ENCODE peak calls at places on chromosomes 2 and 18, in four cellular contexts. M is sigmoid colon, R is K562, Y is HCT116. I is an unnamed sample. For H3K4me1, the result is how much of the 10 kb centered on the place peaks cover.

GRCh38 chr2:200021449-200022114 is 66.2 kb downstream of the MAIP1 start:
- DNase-seq in M (no peak), R (no peak), Y (no peak), I (no peak)

GRCh38 chr2:222739939-222740338 is 68.5 kb downstream of the MOGAT1 start:
- DNase-seq in M (no peak), R (peak), Y (no peak), I (no peak)

GRCh38 chr18:59085797-59086196 is 53.9 kb upstream of the SEC11C start:
- DNase-seq in M (no peak), R (no peak), Y (no peak), I (no peak)

GRCh38 chr2:14255135-14255820 is 377.2 kb upstream of the LRATD1 start:
- DNase-seq in M (no peak), R (no peak), Y (no peak), I (no peak)

GRCh38 chr18:48921305-48922202 is 29.2 kb downstream of the SMAD7 start:
- DNase-seq in M (peak), R (no peak), Y (no peak), I (no peak)

GRCh38 chr2:9336209-9336533 is 87.2 kb downstream of the ITGB1BP1 start:
- DNase-seq in M (no peak), R (peak), Y (no peak), I (no peak)

GRCh38 chr18:9419956-9420631 is 55.2 kb upstream of the RALBP1 start:
- DNase-seq in M (peak), R (peak), Y (no peak), I (no peak)

GRCh38 chr2:98212291-98212690 is 125.3 kb downstream of the VWA3B start:
- DNase-seq in M (no peak), R (no peak), Y (no peak), I (no peak)

GRCh38 chr2:113762377-113763118 is 6.1 kb upstream of the SLC35F5 start:
- DNase-seq in M (no peak), R (no peak), Y (no peak), I (no peak)

GRCh38 chr2:24816884-24817283 is 23.7 kb downstream of the CENPO start:
- DNase-seq in M (no peak), R (peak), Y (no peak), I (no peak)

GRCh38 chr2:46848446-46848845 is 67.2 kb downstream of the MCFD2 start:
- DNase-seq in M (peak), R (no peak), Y (no peak), I (no peak)

GRCh38 chr18:79356435-79356834 is 39.3 kb upstream of the NFATC1 start:
- DNase-seq in M (no peak), R (no peak), Y (no peak), I (no peak)

GRCh38 chr18:78721986-78722385 is 257.6 kb upstream of the SALL3 start:
- DNase-seq in M (peak), R (no peak), Y (no peak), I (no peak)

GRCh38 chr18:9124824-9125223 is 11.8 kb upstream of the ANKRD12 start:
- DNase-seq in M (no peak), R (no peak), Y (no peak), I (no peak)

GRCh38 chr2:169860149-169860548 is 32.9 kb downstream of the UBR3 start:
- DNase-seq in M (no peak), R (peak), Y (no peak), I (no peak)

GRCh38 chr2:168632733-168633132 is 169.7 kb upstream of the NOSTRIN start:
- DNase-seq in M (no peak), R (peak), Y (no peak), I (no peak)

GRCh38 chr18:78699516-78699915 is 280.1 kb upstream of the SALL3 start:
- DNase-seq in M (peak), R (no peak), Y (no peak), I (no peak)

GRCh38 chr2:240904216-240905175 is 1.6 kb upstream of the CROCC2 start:
- DNase-seq in M (no peak), R (no peak), Y (no peak), I (no peak)
- TF ChIP-seq POLR2AphosphoS5 in M (no peak), R (no peak), Y (no peak), I (no peak)

DNA sequence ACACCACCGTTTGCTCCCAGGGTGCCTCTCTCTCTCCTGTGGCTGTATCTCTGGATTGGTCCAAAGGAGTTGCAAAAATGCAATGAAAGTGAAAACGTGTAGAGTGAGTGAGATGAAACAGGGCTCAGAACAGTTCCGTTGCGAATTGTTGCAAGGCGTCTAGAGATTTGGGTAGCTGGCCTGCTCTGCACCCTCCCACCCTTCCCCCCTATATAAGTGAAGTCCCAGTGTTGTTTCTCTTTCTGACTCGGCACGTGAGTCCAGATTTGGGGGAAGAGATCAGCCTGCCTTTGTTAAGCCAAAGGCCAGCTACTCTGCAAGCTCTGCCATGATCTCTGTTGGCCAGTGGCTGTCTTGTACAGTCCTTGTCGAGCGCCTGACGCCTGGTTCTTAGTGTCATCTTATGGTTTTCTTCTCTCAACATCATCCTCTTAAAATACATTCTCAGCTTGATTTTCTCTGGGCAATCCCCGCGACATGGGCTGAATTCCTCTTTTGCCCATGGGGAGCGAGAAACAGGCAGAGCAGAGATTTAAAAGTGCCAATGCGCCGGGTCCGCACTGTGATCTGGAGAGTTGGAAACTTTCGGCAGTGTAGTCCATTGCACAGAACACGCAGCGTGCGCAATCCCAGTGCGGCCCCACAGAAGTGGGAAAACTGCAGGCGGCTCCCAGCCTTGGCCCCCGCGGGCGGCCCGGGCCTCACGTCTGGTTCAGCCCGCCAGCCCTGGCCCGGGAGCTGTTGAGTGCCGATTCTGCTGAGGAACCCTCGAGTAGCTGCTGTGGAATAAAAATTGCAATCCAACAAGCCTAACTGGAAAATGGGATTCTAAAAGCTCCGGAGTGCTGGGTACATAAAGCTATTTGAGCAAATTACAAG is 9.3 kb downstream of the MEIS1 start:
- DNase-seq in M (peak), R (no peak), Y (no peak), I (no peak)
- H3K4me3 ChIP-seq in M (peak), R (no peak), Y (no peak), I (peak)

DNA sequence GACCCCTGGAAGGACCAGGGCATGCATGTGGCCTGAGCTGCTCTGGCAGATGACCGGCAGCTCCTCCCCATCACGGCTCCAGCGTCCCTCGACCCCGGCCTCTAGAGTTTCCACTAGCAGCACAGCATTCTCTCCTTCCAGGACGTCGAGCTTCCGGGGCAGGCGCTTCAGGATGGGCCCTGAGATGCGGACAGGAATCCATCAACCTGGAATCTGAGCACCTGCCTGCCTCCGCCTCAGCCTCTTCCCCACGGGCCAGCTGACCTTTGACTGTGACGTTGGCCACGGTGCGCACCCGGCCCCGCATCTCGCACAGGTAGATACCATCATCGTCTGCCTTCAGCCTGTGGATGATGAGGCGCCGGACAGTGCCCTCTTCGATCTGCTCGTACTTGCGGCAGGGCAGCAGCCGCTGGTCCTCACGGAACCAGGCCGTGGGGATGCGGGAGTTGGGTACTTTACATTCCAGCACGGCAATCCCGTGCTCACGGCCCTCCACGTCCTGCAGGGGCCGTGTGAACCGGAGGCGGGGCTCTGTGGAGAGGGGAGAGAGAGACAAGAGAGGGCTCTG is 3.5 kb downstream of the OBSL1 start:
- DNase-seq in M (no peak), R (no peak), Y (no peak), I (no peak)
- H3K4me1 ChIP-seq in M (under half), R (under half), Y (under half), I (under half)

GRCh38 chr2:134135793-134136192 is 118.1 kb upstream of the MGAT5 start:
- DNase-seq in M (no peak), R (no peak), Y (no peak), I (no peak)

GRCh38 chr2:134138115-134138514 is 115.8 kb upstream of the MGAT5 start:
- DNase-seq in M (no peak), R (no peak), Y (no peak), I (no peak)

GRCh38 chr2:134136702-134137101 is 117.2 kb upstream of the MGAT5 start:
- DNase-seq in M (no peak), R (peak), Y (no peak), I (no peak)

GRCh38 chr2:134134827-134135226 is 119.0 kb upstream of the MGAT5 start:
- DNase-seq in M (no peak), R (no peak), Y (no peak), I (no peak)

DNA sequence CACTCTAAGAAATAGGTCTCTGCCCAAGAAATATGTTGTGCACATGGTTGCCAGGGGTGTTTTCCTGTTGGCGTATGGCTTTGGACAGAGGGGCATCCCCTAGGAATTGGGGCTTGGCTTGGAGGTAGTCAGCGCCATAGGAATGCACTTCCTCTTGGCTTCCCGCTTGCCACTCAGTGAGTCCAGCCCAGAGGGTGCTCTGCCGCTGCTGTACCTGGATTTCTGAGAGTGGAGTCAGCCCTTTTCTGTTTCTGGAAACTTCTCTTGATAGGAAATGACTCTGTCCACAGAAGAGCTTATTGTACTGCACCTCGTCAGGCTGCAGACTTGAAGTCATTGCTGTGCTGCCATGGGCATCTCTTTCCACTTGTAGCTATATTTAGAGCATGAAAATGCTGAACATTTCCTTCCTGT is 116.7 kb upstream of the MGAT5 start:
- DNase-seq in M (no peak), R (no peak), Y (no peak), I (no peak)
- TF ChIP-seq POLR2AphosphoS5 in M (peak), R (no peak), Y (no peak), I (peak)

GRCh38 chr2:54074636-54075341 is 40.6 kb upstream of the ACYP2 start:
- DNase-seq in M (no peak), R (no peak), Y (no peak), I (no peak)
- H3K4me3 ChIP-seq in M (no peak), R (no peak), Y (no peak), I (no peak)

GRCh38 chr2:54920660-54921059 is 129.6 kb downstream of the RTN4 start:
- DNase-seq in M (no peak), R (no peak), Y (no peak), I (no peak)
- H3K4me1 ChIP-seq in M (under half), R (under half), Y (under half), I (under half)

GRCh38 chr2:136703214-136703613 is 62.1 kb upstream of the THSD7B start:
- DNase-seq in M (no peak), R (no peak), Y (no peak), I (no peak)
- TF ChIP-seq POLR2AphosphoS5 in M (no peak), R (no peak), Y (no peak), I (no peak)

DNA sequence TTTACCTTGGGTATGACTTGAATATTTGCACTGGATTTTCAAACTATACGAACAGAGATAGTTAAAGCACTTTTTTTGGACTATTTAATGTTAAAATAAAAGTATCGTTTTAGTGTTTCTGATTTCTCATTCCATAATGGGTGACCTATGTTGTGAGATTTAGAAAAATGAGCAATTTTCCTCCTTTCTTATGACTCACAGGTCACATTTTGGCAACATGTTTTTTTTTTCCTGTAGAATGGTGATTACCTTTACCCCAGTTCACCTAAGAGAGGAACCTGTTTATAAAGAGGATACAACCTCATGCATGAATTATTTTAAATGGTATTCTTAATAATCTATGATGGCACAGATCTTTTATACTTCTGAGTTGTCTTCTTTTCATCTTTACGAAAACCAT is 65.2 kb downstream of the BABAM2 start:
- DNase-seq in M (no peak), R (no peak), Y (no peak), I (no peak)
- H3K4me3 ChIP-seq in M (no peak), R (no peak), Y (no peak), I (no peak)

GRCh38 chr2:85652056-85652455 is 15.9 kb downstream of the SFTPB start:
- DNase-seq in M (peak), R (no peak), Y (no peak), I (no peak)
- H3K4me1 ChIP-seq in M (under half), R (under half), Y (under half), I (under half)

GRCh38 chr2:217277646-217278048 is 417.8 kb upstream of the TNP1 start:
- DNase-seq in M (peak), R (no peak), Y (no peak), I (no peak)
- TF ChIP-seq POLR2AphosphoS5 in M (peak), R (no peak), Y (no peak), I (no peak)